ENCODE peak calls at places on chromosomes 16 and 17, in seven cellular contexts. One of them, this sample, is unnamed.

GRCh38 chr17:65576939-65577338 is 15.5 kb upstream of the AXIN2 start:
- DNase-seq in sigmoid colon: no peak
- DNase-seq in K562: peak; percentile 38
- DNase-seq in H1: no peak
- DNase-seq in transverse colon: peak; percentile 83
- DNase-seq in A549: no peak
- DNase-seq in tibial nerve: no peak
- DNase-seq in this sample: no peak

GRCh38 chr16:88315543-88316105 is 67.1 kb upstream of the ZNF469 start:
- DNase-seq in A549: peak; percentile 78
- DNase-seq in H1: no peak
- DNase-seq in transverse colon: peak; percentile 12
- DNase-seq in K562: peak; percentile 65
- DNase-seq in tibial nerve: no peak
- DNase-seq in sigmoid colon: no peak
- DNase-seq in this sample: no peak

GRCh38 chr16:86809458-86809955 is 231.2 kb downstream of the FOXL1 start:
- DNase-seq in A549: peak; percentile 64
- DNase-seq in sigmoid colon: no peak
- DNase-seq in K562: no peak
- DNase-seq in tibial nerve: no peak
- DNase-seq in transverse colon: no peak
- DNase-seq in H1: no peak
- DNase-seq in this sample: no peak

GRCh38 chr17:39236981-39237441 is 11.3 kb upstream of the STAC2 start:
- DNase-seq in A549: no peak
- DNase-seq in tibial nerve: no peak
- DNase-seq in transverse colon: no peak
- DNase-seq in H1: no peak
- DNase-seq in K562: no peak
- DNase-seq in sigmoid colon: no peak
- DNase-seq in this sample: no peak

GRCh38 chr17:39462644-39463375 is 1.5 kb downstream of the CDK12 start:
- DNase-seq in tibial nerve: no peak
- DNase-seq in K562: no peak
- DNase-seq in transverse colon: peak; percentile 17
- DNase-seq in sigmoid colon: peak; percentile 66
- DNase-seq in A549: no peak
- DNase-seq in H1: peak; percentile 46
- DNase-seq in this sample: no peak

GRCh38 chr16:27067138-27067537 is 411 bp downstream of the C16orf82 start:
- DNase-seq in K562: no peak
- DNase-seq in H1: peak; percentile 63
- DNase-seq in A549: no peak
- DNase-seq in tibial nerve: no peak
- DNase-seq in sigmoid colon: no peak
- DNase-seq in transverse colon: no peak
- DNase-seq in this sample: no peak

GRCh38 chr17:56125830-56126819 is 27.1 kb upstream of the ANKFN1 start:
- DNase-seq in A549: no peak
- DNase-seq in H1: peak; percentile 53
- DNase-seq in transverse colon: no peak
- DNase-seq in sigmoid colon: no peak
- DNase-seq in tibial nerve: peak; percentile 46
- DNase-seq in K562: no peak
- DNase-seq in this sample: no peak

GRCh38 chr17:2174048-2174447 is 119.1 kb downstream of the HIC1 start:
- DNase-seq in A549: no peak
- DNase-seq in tibial nerve: no peak
- DNase-seq in K562: no peak
- DNase-seq in transverse colon: no peak
- DNase-seq in sigmoid colon: peak; percentile 41
- DNase-seq in H1: no peak
- DNase-seq in this sample: no peak

GRCh38 chr17:37273419-37274051 is 102.2 kb upstream of the C17orf78 start:
- DNase-seq in K562: peak; percentile 46
- DNase-seq in transverse colon: no peak
- DNase-seq in tibial nerve: no peak
- DNase-seq in sigmoid colon: no peak
- DNase-seq in A549: no peak
- DNase-seq in H1: no peak
- DNase-seq in this sample: no peak

GRCh38 chr17:68356520-68356919 is 65.2 kb downstream of the ARSG start:
- DNase-seq in A549: no peak
- DNase-seq in K562: no peak
- DNase-seq in H1: no peak
- DNase-seq in transverse colon: peak; percentile 37
- DNase-seq in tibial nerve: no peak
- DNase-seq in sigmoid colon: no peak
- DNase-seq in this sample: no peak

GRCh38 chr17:76376318-76377133 is 7.9 kb upstream of the SPHK1 start:
- DNase-seq in A549: no peak
- DNase-seq in transverse colon: no peak
- DNase-seq in sigmoid colon: no peak
- DNase-seq in K562: no peak
- DNase-seq in H1: no peak
- DNase-seq in tibial nerve: peak; percentile 59
- DNase-seq in this sample: no peak

GRCh38 chr17:43030137-43030767 is 5.2 kb downstream of the RND2 start:
- DNase-seq in A549: no peak
- DNase-seq in tibial nerve: no peak
- DNase-seq in K562: no peak
- DNase-seq in H1: no peak
- DNase-seq in transverse colon: no peak
- DNase-seq in sigmoid colon: no peak
- DNase-seq in this sample: no peak

DNA sequence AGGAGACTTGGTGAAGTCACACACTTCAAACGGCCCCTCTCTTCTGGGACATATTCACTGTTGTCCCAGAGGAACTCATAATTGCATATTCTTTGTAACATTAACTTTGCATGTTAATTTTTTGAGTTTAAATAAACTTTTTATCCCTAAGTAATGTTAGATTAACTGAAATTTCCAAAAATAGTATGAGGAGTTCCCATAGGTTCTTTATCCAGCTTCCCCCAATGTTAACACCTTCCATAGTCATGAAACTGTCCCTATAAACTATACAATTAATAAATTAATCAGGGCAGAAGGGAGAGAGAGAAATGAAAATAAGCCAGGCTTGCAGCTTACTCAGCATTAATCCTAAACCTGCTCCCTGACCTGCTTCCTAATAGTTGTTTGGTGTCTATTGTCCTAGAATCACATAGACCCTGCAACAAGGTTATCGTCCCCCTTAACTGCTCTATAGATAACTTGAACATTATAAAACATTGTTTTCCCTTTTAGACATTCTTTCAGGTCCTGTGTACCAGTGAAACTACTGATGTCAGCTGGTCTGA is 589.8 kb upstream of the CDH5 start:
- DNase-seq in A549: no peak
- DNase-seq in H1: no peak
- DNase-seq in K562: no peak
- DNase-seq in tibial nerve: no peak
- DNase-seq in transverse colon: no peak
- DNase-seq in sigmoid colon: no peak
- DNase-seq in this sample: no peak
- H3K9me3 ChIP-seq in A549: no peaks in the 10 kb centered on the region
- H3K9me3 ChIP-seq in H1: peaks cover 11% of the 10 kb centered on the region
- H3K9me3 ChIP-seq in K562: peaks cover 3% of the 10 kb centered on the region
- H3K9me3 ChIP-seq in tibial nerve: no peaks in the 10 kb centered on the region
- H3K9me3 ChIP-seq in transverse colon: no peaks in the 10 kb centered on the region
- H3K9me3 ChIP-seq in sigmoid colon: no peaks in the 10 kb centered on the region
- H3K9me3 ChIP-seq in this sample: no peaks in the 10 kb centered on the region

GRCh38 chr17:61783556-61784304 is 79.6 kb downstream of the BRIP1 start:
- DNase-seq in H1: no peak
- DNase-seq in transverse colon: no peak
- DNase-seq in tibial nerve: no peak
- DNase-seq in K562: no peak
- DNase-seq in sigmoid colon: no peak
- DNase-seq in A549: no peak
- DNase-seq in this sample: no peak
- TF ChIP-seq EP300 in H1: no peak
- TF ChIP-seq EP300 in transverse colon: no peak
- TF ChIP-seq EP300 in tibial nerve: no peak
- TF ChIP-seq EP300 in K562: no peak
- TF ChIP-seq EP300 in sigmoid colon: no peak
- TF ChIP-seq EP300 in A549: no peak
- TF ChIP-seq EP300 in this sample: no peak

DNA sequence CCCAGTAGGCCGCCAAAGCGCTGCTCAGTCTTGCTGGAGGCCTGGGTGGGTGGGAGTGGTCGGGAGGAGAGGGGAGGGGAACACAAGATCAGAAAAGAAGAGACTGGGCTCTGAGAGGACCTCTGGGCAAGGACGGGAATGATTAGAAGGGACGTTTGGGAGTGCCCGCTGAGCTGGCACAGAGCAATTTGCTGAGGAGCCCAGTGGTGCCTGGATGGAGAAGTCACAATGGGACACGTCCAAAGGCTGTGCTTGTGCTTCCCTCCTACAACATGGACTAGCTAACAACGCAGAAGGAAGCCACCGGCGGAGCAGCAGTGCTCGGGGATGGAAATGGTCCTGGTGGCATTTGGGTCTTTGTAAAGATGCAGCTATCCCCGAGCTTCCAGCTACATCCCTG is 45.6 kb upstream of the CACNG4 start:
- DNase-seq in sigmoid colon: no peak
- DNase-seq in A549: no peak
- DNase-seq in tibial nerve: no peak
- DNase-seq in transverse colon: no peak
- DNase-seq in K562: no peak
- DNase-seq in H1: no peak
- DNase-seq in this sample: no peak
- H3K9me3 ChIP-seq in sigmoid colon: no peaks in the 10 kb centered on the region
- H3K9me3 ChIP-seq in A549: peaks cover 5% of the 10 kb centered on the region
- H3K9me3 ChIP-seq in tibial nerve: no peaks in the 10 kb centered on the region
- H3K9me3 ChIP-seq in transverse colon: no peaks in the 10 kb centered on the region
- H3K9me3 ChIP-seq in K562: no peaks in the 10 kb centered on the region
- H3K9me3 ChIP-seq in H1: no peaks in the 10 kb centered on the region
- H3K9me3 ChIP-seq in this sample: no peaks in the 10 kb centered on the region

DNA sequence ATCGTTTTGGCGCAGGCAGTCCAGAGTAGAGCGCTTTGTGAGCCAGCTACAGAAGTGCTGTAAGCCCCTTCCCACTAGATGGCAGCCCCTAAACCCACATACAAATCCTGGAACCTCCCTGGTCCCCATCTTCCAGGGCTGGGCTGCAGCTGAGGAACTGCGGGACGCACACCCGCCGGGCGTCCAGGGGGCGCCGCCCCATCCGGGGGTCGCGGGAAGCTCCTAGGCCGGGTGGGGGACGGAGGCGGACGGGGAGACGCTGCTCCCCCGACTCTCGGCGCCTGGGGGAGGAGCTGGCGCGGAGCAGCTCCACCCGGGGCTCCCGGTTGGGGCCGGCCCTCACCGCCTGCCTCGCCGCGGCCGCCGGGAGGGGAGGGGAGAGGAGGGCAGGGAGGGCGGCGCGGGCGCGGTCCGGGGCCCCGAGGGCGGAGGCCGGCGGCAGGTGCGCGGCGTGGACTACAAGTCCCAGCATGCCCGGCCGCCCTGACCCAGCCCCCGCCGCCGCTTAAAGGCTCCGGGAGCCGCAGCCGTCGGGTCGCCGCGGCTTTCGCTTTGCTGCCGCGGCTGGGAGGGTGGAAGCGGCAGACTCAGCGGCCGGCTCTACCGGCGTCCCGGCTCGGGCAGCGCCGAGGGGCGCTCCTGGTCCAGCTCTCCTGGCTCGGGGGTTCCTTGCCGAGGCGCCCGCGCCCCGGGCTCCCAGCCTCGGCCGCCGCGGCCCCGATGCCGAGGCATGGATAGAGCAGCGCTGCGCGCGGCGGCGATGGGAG is at the start of gene KSR1:
- DNase-seq in sigmoid colon: peak; percentile 90
- DNase-seq in K562: peak; percentile 92
- DNase-seq in tibial nerve: peak; percentile 61
- DNase-seq in A549: peak; percentile 85
- DNase-seq in transverse colon: peak; percentile 89
- DNase-seq in H1: peak; percentile 90
- DNase-seq in this sample: peak; percentile 84
- TF ChIP-seq EP300 in sigmoid colon: no peak
- TF ChIP-seq EP300 in K562: no peak
- TF ChIP-seq EP300 in tibial nerve: peak; percentile 80
- TF ChIP-seq EP300 in A549: no peak
- TF ChIP-seq EP300 in transverse colon: no peak
- TF ChIP-seq EP300 in H1: no peak
- TF ChIP-seq EP300 in this sample: no peak

DNA sequence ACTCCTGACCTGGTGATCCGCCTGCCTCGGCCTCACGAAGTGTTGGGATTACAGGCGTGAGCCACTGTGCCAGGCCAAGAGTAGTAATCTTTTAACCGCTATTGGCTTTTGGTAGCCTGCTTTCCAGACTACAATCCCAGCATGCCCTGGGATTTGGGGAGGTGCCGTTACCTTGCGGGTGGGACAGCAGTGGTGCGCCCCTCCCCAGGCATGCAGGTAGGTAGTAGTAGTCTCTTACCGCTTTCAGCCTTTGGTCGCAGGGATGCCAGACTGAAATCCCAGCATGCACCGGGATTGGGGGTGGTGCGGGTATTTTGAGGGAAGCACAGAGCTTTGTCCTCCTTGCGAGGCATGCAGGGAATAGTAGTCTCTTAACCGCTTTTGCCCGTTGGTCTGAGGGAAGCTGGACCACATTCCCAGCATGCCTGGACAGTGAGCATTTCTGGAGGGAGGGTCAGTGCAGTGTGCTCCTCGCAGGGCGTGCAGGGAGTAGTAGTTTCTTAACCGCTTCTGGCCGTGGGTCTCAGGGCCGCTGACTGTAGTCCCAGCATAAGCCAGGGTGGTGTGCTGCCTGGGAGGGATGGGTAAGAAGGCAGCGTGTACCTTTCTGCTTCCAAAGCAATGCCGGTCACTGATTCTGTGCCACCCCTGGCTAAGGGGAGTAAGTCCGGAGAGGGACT is 1686.8 kb downstream of the TP53TG3F start:
- DNase-seq in H1: no peak
- DNase-seq in K562: no peak
- DNase-seq in tibial nerve: no peak
- DNase-seq in transverse colon: no peak
- DNase-seq in sigmoid colon: no peak
- DNase-seq in A549: no peak
- DNase-seq in this sample: no peak
- H3K9me3 ChIP-seq in H1: peaks cover 79% of the 10 kb centered on the region
- H3K9me3 ChIP-seq in K562: no peaks in the 10 kb centered on the region
- H3K9me3 ChIP-seq in tibial nerve: no peaks in the 10 kb centered on the region
- H3K9me3 ChIP-seq in transverse colon: no peaks in the 10 kb centered on the region
- H3K9me3 ChIP-seq in sigmoid colon: no peaks in the 10 kb centered on the region
- H3K9me3 ChIP-seq in A549: peaks cover 5% of the 10 kb centered on the region
- H3K9me3 ChIP-seq in this sample: no peaks in the 10 kb centered on the region